ENCODE peak calls at places on chromosomes 5 and 9, in four cellular contexts. H is PC-3, P is cardiac muscle cell, T is transverse colon. V is an unnamed sample.

GRCh38 chr5:16600397-16600796 is 16.4 kb downstream of the RETREG1 start:
- DNase-seq in H (no peak), P (peak; percentile 88), T (no peak), V (no peak)

GRCh38 chr5:1053391-1054017 is 44.9 kb downstream of the NKD2 start:
- DNase-seq in H (no peak), P (no peak), T (peak; percentile 24), V (no peak)

GRCh38 chr5:6291961-6292360 is 86.4 kb downstream of the MED10 start:
- DNase-seq in H (peak; percentile 64), P (peak; percentile 49), T (no peak), V (no peak)

GRCh38 chr5:178152491-178153444 is 917 bp downstream of the NHP2 start:
- DNase-seq in H (no peak), P (no peak), T (no peak), V (no peak)

GRCh38 chr9:134165357-134166315 is 1.3 kb upstream of the RNU6ATAC start:
- DNase-seq in H (no peak), P (no peak), T (peak; percentile 28), V (peak; percentile 16)

GRCh38 chr5:34923694-34924461 is 5.5 kb upstream of the DNAJC21 start:
- DNase-seq in H (peak; percentile 97), P (no peak), T (no peak), V (peak; percentile 33)

GRCh38 chr9:131522257-131523085 is 8.6 kb downstream of the UCK1 start:
- DNase-seq in H (no peak), P (no peak), T (no peak), V (no peak)

GRCh38 chr9:4832786-4833579 is 40.2 kb downstream of the RCL1 start:
- DNase-seq in H (peak; percentile 96), P (no peak), T (no peak), V (peak; percentile 94)

GRCh38 chr9:79610019-79610760 is 38.4 kb downstream of the TLE4 start:
- DNase-seq in H (no peak), P (no peak), T (no peak), V (no peak)

GRCh38 chr9:41229408-41230401 is 40.6 kb upstream of the ZNG1F start:
- DNase-seq in H (no peak), P (no peak), T (no peak), V (no peak)

GRCh38 chr5:18807256-18808193 is 1173.3 kb downstream of the TAF11L14 start:
- DNase-seq in H (no peak), P (no peak), T (no peak), V (no peak)

GRCh38 chr5:114101153-114101552 is 260.7 kb upstream of the KCNN2 start:
- DNase-seq in H (peak; percentile 64), P (peak; percentile 70), T (no peak), V (no peak)

GRCh38 chr9:98797491-98797890 is 1.1 kb upstream of the ANKS6 start:
- DNase-seq in H (no peak), P (no peak), T (no peak), V (no peak)

GRCh38 chr5:64074533-64074932 is 91.1 kb upstream of the RNF180 start:
- DNase-seq in H (peak; percentile 76), P (peak; percentile 58), T (no peak), V (no peak)

GRCh38 chr5:15823413-15823812 is 323.4 kb downstream of the FBXL7 start:
- DNase-seq in H (no peak), P (no peak), T (no peak), V (no peak)

GRCh38 chr5:57725628-57726504 is 243.3 kb upstream of the ACTBL2 start:
- DNase-seq in H (no peak), P (no peak), T (no peak), V (no peak)

GRCh38 chr9:110337727-110338522 is at the start of gene TXNDC8:
- DNase-seq in H (no peak), P (no peak), T (no peak), V (no peak)

GRCh38 chr5:16727937-16728336 is 111.1 kb upstream of the RETREG1 start:
- DNase-seq in H (no peak), P (no peak), T (peak; percentile 47), V (no peak)

GRCh38 chr9:122200960-122201635 is 27.7 kb downstream of the LHX6 start:
- DNase-seq in H (no peak), P (no peak), T (no peak), V (no peak)

GRCh38 chr5:11483630-11484029 is 420.6 kb downstream of the CTNND2 start:
- DNase-seq in H (peak; percentile 26), P (no peak), T (no peak), V (no peak)

GRCh38 chr9:71766663-71767062 is 1.6 kb downstream of the CEMIP2 start:
- DNase-seq in H (peak; percentile 42), P (no peak), T (no peak), V (no peak)

GRCh38 chr5:145925353-145925752 is 11.0 kb upstream of the SH3RF2 start:
- DNase-seq in H (peak; percentile 83), P (peak; percentile 42), T (no peak), V (peak; percentile 39)

GRCh38 chr5:42982107-42982622 is 58.0 kb downstream of the ANXA2R start:
- DNase-seq in H (no peak), P (peak; percentile 52), T (no peak), V (no peak)

GRCh38 chr5:135829681-135830383 is 4.6 kb upstream of the SLC25A48 start:
- DNase-seq in H (peak; percentile 68), P (peak; percentile 85), T (peak; percentile 76), V (no peak)

GRCh38 chr9:133553123-133553522 is 18.6 kb downstream of the ADAMTSL2 start:
- DNase-seq in H (no peak), P (no peak), T (no peak), V (no peak)

GRCh38 chr5:158832096-158832495 is 267.6 kb downstream of the EBF1 start:
- DNase-seq in H (peak; percentile 86), P (no peak), T (no peak), V (no peak)

GRCh38 chr5:135055385-135055784 is 21.4 kb upstream of the PITX1 start:
- DNase-seq in H (no peak), P (no peak), T (no peak), V (no peak)

GRCh38 chr9:13904746-13905145 is 409.2 kb downstream of the NFIB start:
- DNase-seq in H (peak; percentile 43), P (no peak), T (no peak), V (no peak)

GRCh38 chr5:77882670-77883257 is 106.6 kb upstream of the TBCA start:
- DNase-seq in H (peak; percentile 66), P (no peak), T (no peak), V (peak; percentile 36)

GRCh38 chr5:174217527-174217926 is 172.0 kb downstream of the NSG2 start:
- DNase-seq in H (no peak), P (no peak), T (no peak), V (no peak)

GRCh38 chr5:150137997-150138396 is 17.6 kb downstream of the PDGFRB start:
- DNase-seq in H (no peak), P (no peak), T (no peak), V (no peak)

GRCh38 chr5:2992806-2993205 is 241.3 kb upstream of the IRX2 start:
- DNase-seq in H (no peak), P (no peak), T (no peak), V (no peak)

GRCh38 chr5:151660616-151661015 is 26.1 kb downstream of the SPARC start:
- DNase-seq in H (no peak), P (no peak), T (no peak), V (no peak)

GRCh38 chr5:10157085-10157669 is 92.5 kb downstream of the ATPSCKMT start:
- DNase-seq in H (no peak), P (no peak), T (no peak), V (no peak)

GRCh38 chr9:28921857-28922500 is 1348.7 kb upstream of the C9orf72 start:
- DNase-seq in H (no peak), P (no peak), T (no peak), V (no peak)

GRCh38 chr5:173782671-173783101 is 105.5 kb upstream of the CPEB4 start:
- DNase-seq in H (no peak), P (no peak), T (no peak), V (no peak)

GRCh38 chr5:107913511-107913910 is 242.8 kb upstream of the EFNA5 start:
- DNase-seq in H (no peak), P (no peak), T (no peak), V (no peak)

GRCh38 chr5:153463806-153464205 is 26.7 kb upstream of the GRIA1 start:
- DNase-seq in H (peak; percentile 63), P (no peak), T (no peak), V (peak; percentile 6)

GRCh38 chr9:86387376-86387775 is 33.2 kb upstream of the TUT7 start:
- DNase-seq in H (peak; percentile 22), P (no peak), T (no peak), V (no peak)

GRCh38 chr9:93959739-93960154 is 4.6 kb upstream of the BARX1 start:
- DNase-seq in H (no peak), P (no peak), T (no peak), V (no peak)
- H3K27ac ChIP-seq in H (no peak overlapping the region), P (no peak overlapping the region), T (no peak overlapping the region), V (no peak overlapping the region)

GRCh38 chr5:40679998-40680681 is 425 bp downstream of the PTGER4 start:
- DNase-seq in H (peak; percentile 41), P (no peak), T (peak; percentile 36), V (no peak)

GRCh38 chr5:40678021-40678939 is 1.4 kb upstream of the PTGER4 start:
- DNase-seq in H (peak; percentile 58), P (no peak), T (no peak), V (no peak)

GRCh38 chr5:40677456-40677855 is 2.3 kb upstream of the PTGER4 start:
- DNase-seq in H (no peak), P (no peak), T (no peak), V (no peak)

GRCh38 chr5:40680741-40681350 is 1.1 kb downstream of the PTGER4 start:
- DNase-seq in H (no peak), P (no peak), T (peak; percentile 44), V (no peak)

GRCh38 chr5:40679071-40679997 is at the start of gene PTGER4:
- DNase-seq in H (peak; percentile 96), P (peak; percentile 91), T (peak; percentile 97), V (peak; percentile 81)
- H3K27ac ChIP-seq in H (peak within 1 kb of the TSS; percentile 92), P (peak within 1 kb of the TSS; percentile 46), T (peak within 1 kb of the TSS; percentile 94), V (peak within 1 kb of the TSS; percentile 92)

GRCh38 chr5:141319202-141319601 is 1.4 kb downstream of the TAF7 start:
- DNase-seq in H (no peak), P (no peak), T (no peak), V (no peak)

GRCh38 chr5:141320225-141321169 is at the start of gene TAF7:
- DNase-seq in H (peak; percentile 85), P (peak; percentile 96), T (peak; percentile 92), V (peak; percentile 61)

GRCh38 chr5:141322261-141322660 is 1.7 kb upstream of the TAF7 start:
- DNase-seq in H (no peak), P (no peak), T (no peak), V (no peak)

GRCh38 chr5:141313711-141314110 is 6.9 kb downstream of the TAF7 start:
- DNase-seq in H (no peak), P (no peak), T (no peak), V (no peak)

GRCh38 chr5:141319699-141320098 is 885 bp downstream of the TAF7 start:
- DNase-seq in H (no peak), P (no peak), T (no peak), V (no peak)
- H3K27ac ChIP-seq in H (no peak overlapping the region), P (peak overlapping the region; percentile 99), T (peak overlapping the region; percentile 87), V (peak overlapping the region; percentile 95)

GRCh38 chr5:72767289-72768010 is 49.0 kb upstream of the TNPO1 start:
- DNase-seq in H (peak; percentile 63), P (no peak), T (no peak), V (no peak)
- H3K27ac ChIP-seq in H (no peak overlapping the region), P (no peak overlapping the region), T (no peak overlapping the region), V (no peak overlapping the region)

GRCh38 chr9:124257865-124258764 is at the start of gene NEK6:
- DNase-seq in H (peak; percentile 31), P (peak; percentile 63), T (peak; percentile 19), V (no peak)
- H3K27ac ChIP-seq in H (peak within 1 kb of the TSS; percentile 73), P (no peak within 1 kb of the TSS), T (peak within 1 kb of the TSS; percentile 95), V (peak within 1 kb of the TSS; percentile 67)

V was measured in epithelial cell of prostate.